ENCODE peak calls at places on chromosome 9, in five cellular contexts. One of them, this sample, is unnamed.

GRCh38 chr9:36396985-36397384 is 3.1 kb downstream of the RNF38 start:
- DNase-seq in A172: no peak
- DNase-seq in stimulated activated CD8-positive, alpha-beta memory T cell treated with anti-CD3 and anti-CD28 coated beads, Interleukin-15, amount 100 ng/mL, for 1 hour: no peak
- DNase-seq in Ammon's horn: no peak
- DNase-seq in GM19239: no peak
- DNase-seq in this sample: no peak

GRCh38 chr9:36486933-36487481 is 85.7 kb upstream of the MELK start:
- DNase-seq in GM19239: peak
- DNase-seq in Ammon's horn: peak
- DNase-seq in A172: peak
- DNase-seq in stimulated activated CD8-positive, alpha-beta memory T cell treated with anti-CD3 and anti-CD28 coated beads, Interleukin-15, amount 100 ng/mL, for 1 hour: no peak
- DNase-seq in this sample: peak

GRCh38 chr9:76624381-76625048 is 139.7 kb upstream of the PCA3 start:
- DNase-seq in stimulated activated CD8-positive, alpha-beta memory T cell treated with anti-CD3 and anti-CD28 coated beads, Interleukin-15, amount 100 ng/mL, for 1 hour: no peak
- DNase-seq in A172: no peak
- DNase-seq in Ammon's horn: no peak
- DNase-seq in GM19239: peak
- DNase-seq in this sample: no peak

GRCh38 chr9:136643596-136644342 is 18.9 kb upstream of the EGFL7 start:
- DNase-seq in Ammon's horn: no peak
- DNase-seq in stimulated activated CD8-positive, alpha-beta memory T cell treated with anti-CD3 and anti-CD28 coated beads, Interleukin-15, amount 100 ng/mL, for 1 hour: no peak
- DNase-seq in A172: peak
- DNase-seq in GM19239: no peak
- DNase-seq in this sample: no peak

GRCh38 chr9:95649801-95650213 is 133.0 kb upstream of the PTCH1 start:
- DNase-seq in stimulated activated CD8-positive, alpha-beta memory T cell treated with anti-CD3 and anti-CD28 coated beads, Interleukin-15, amount 100 ng/mL, for 1 hour: no peak
- DNase-seq in Ammon's horn: no peak
- DNase-seq in GM19239: no peak
- DNase-seq in A172: peak
- DNase-seq in this sample: no peak

GRCh38 chr9:134185536-134186011 is 21.2 kb upstream of the RNU6ATAC start:
- DNase-seq in Ammon's horn: no peak
- DNase-seq in GM19239: no peak
- DNase-seq in stimulated activated CD8-positive, alpha-beta memory T cell treated with anti-CD3 and anti-CD28 coated beads, Interleukin-15, amount 100 ng/mL, for 1 hour: no peak
- DNase-seq in A172: no peak
- DNase-seq in this sample: peak

GRCh38 chr9:18480649-18481048 is 6.7 kb downstream of the ADAMTSL1 start:
- DNase-seq in GM19239: no peak
- DNase-seq in A172: peak
- DNase-seq in stimulated activated CD8-positive, alpha-beta memory T cell treated with anti-CD3 and anti-CD28 coated beads, Interleukin-15, amount 100 ng/mL, for 1 hour: no peak
- DNase-seq in Ammon's horn: no peak
- DNase-seq in this sample: no peak

GRCh38 chr9:22657713-22658112 is 211.1 kb downstream of the DMRTA1 start:
- DNase-seq in Ammon's horn: no peak
- DNase-seq in GM19239: no peak
- DNase-seq in stimulated activated CD8-positive, alpha-beta memory T cell treated with anti-CD3 and anti-CD28 coated beads, Interleukin-15, amount 100 ng/mL, for 1 hour: no peak
- DNase-seq in A172: no peak
- DNase-seq in this sample: no peak

GRCh38 chr9:25960235-25960634 is 282.0 kb upstream of the TUSC1 start:
- DNase-seq in stimulated activated CD8-positive, alpha-beta memory T cell treated with anti-CD3 and anti-CD28 coated beads, Interleukin-15, amount 100 ng/mL, for 1 hour: no peak
- DNase-seq in Ammon's horn: no peak
- DNase-seq in A172: peak
- DNase-seq in GM19239: no peak
- DNase-seq in this sample: no peak

GRCh38 chr9:115350548-115350947 is 232.6 kb upstream of the TNC start:
- DNase-seq in Ammon's horn: no peak
- DNase-seq in A172: no peak
- DNase-seq in stimulated activated CD8-positive, alpha-beta memory T cell treated with anti-CD3 and anti-CD28 coated beads, Interleukin-15, amount 100 ng/mL, for 1 hour: no peak
- DNase-seq in GM19239: no peak
- DNase-seq in this sample: no peak

GRCh38 chr9:98833090-98833956 is 25.9 kb downstream of the GALNT12 start:
- DNase-seq in A172: no peak
- DNase-seq in GM19239: no peak
- DNase-seq in Ammon's horn: no peak
- DNase-seq in stimulated activated CD8-positive, alpha-beta memory T cell treated with anti-CD3 and anti-CD28 coated beads, Interleukin-15, amount 100 ng/mL, for 1 hour: no peak
- DNase-seq in this sample: no peak

GRCh38 chr9:36091028-36091953 is 45.2 kb upstream of the GLIPR2 start:
- DNase-seq in stimulated activated CD8-positive, alpha-beta memory T cell treated with anti-CD3 and anti-CD28 coated beads, Interleukin-15, amount 100 ng/mL, for 1 hour: no peak
- DNase-seq in A172: peak
- DNase-seq in Ammon's horn: no peak
- DNase-seq in GM19239: no peak
- DNase-seq in this sample: no peak

GRCh38 chr9:38339496-38339895 is 53.0 kb upstream of the ALDH1B1 start:
- DNase-seq in Ammon's horn: peak
- DNase-seq in A172: no peak
- DNase-seq in stimulated activated CD8-positive, alpha-beta memory T cell treated with anti-CD3 and anti-CD28 coated beads, Interleukin-15, amount 100 ng/mL, for 1 hour: no peak
- DNase-seq in GM19239: no peak
- DNase-seq in this sample: no peak

GRCh38 chr9:106784076-106784475 is 78.9 kb upstream of the ZNF462 start:
- DNase-seq in A172: peak
- DNase-seq in Ammon's horn: no peak
- DNase-seq in stimulated activated CD8-positive, alpha-beta memory T cell treated with anti-CD3 and anti-CD28 coated beads, Interleukin-15, amount 100 ng/mL, for 1 hour: no peak
- DNase-seq in GM19239: no peak
- DNase-seq in this sample: no peak

GRCh38 chr9:135810806-135811575 is 96.4 kb downstream of the CAMSAP1 start:
- DNase-seq in GM19239: no peak
- DNase-seq in A172: no peak
- DNase-seq in stimulated activated CD8-positive, alpha-beta memory T cell treated with anti-CD3 and anti-CD28 coated beads, Interleukin-15, amount 100 ng/mL, for 1 hour: no peak
- DNase-seq in Ammon's horn: no peak
- DNase-seq in this sample: no peak

GRCh38 chr9:136799079-136799853 is 3.1 kb downstream of the CCDC183 start:
- DNase-seq in stimulated activated CD8-positive, alpha-beta memory T cell treated with anti-CD3 and anti-CD28 coated beads, Interleukin-15, amount 100 ng/mL, for 1 hour: no peak
- DNase-seq in GM19239: no peak
- DNase-seq in Ammon's horn: no peak
- DNase-seq in A172: no peak
- DNase-seq in this sample: no peak